ENCODE peak calls at places on chromosomes 12 and 14, in seven cellular contexts. One of them, this sample, is unnamed. For H3K9me3 and H3K4me1, the result is how much of the 10 kb centered on the place peaks cover.

GRCh38 chr12:5442251-5443006 is 10.5 kb downstream of the NTF3 start:
- DNase-seq in uterus: no peak
- DNase-seq in Caco-2: peak
- DNase-seq in cardiac muscle cell: peak
- DNase-seq in heart left ventricle: no peak
- DNase-seq in effector memory CD4-positive, alpha-beta T cell: no peak
- DNase-seq in lung: no peak
- DNase-seq in this sample: no peak

GRCh38 chr14:83257466-83258439 is 1724.1 kb upstream of the SEL1L start:
- DNase-seq in Caco-2: no peak
- DNase-seq in effector memory CD4-positive, alpha-beta T cell: no peak
- DNase-seq in heart left ventricle: no peak
- DNase-seq in cardiac muscle cell: no peak
- DNase-seq in uterus: no peak
- DNase-seq in lung: no peak
- DNase-seq in this sample: no peak

GRCh38 chr12:50555471-50555885 is 50.7 kb downstream of the DIP2B start:
- DNase-seq in heart left ventricle: no peak
- DNase-seq in uterus: no peak
- DNase-seq in effector memory CD4-positive, alpha-beta T cell: no peak
- DNase-seq in cardiac muscle cell: no peak
- DNase-seq in lung: no peak
- DNase-seq in Caco-2: no peak
- DNase-seq in this sample: no peak

GRCh38 chr14:24790196-24790595 is 156.2 kb upstream of the GZMB start:
- DNase-seq in uterus: no peak
- DNase-seq in Caco-2: no peak
- DNase-seq in effector memory CD4-positive, alpha-beta T cell: no peak
- DNase-seq in heart left ventricle: no peak
- DNase-seq in lung: no peak
- DNase-seq in cardiac muscle cell: no peak
- DNase-seq in this sample: no peak

GRCh38 chr14:92093320-92093719 is 13.1 kb downstream of the ATXN3 start:
- DNase-seq in cardiac muscle cell: no peak
- DNase-seq in lung: no peak
- DNase-seq in Caco-2: no peak
- DNase-seq in effector memory CD4-positive, alpha-beta T cell: no peak
- DNase-seq in uterus: no peak
- DNase-seq in heart left ventricle: no peak
- DNase-seq in this sample: no peak

GRCh38 chr12:13362260-13362841 is 165.8 kb downstream of the EMP1 start:
- DNase-seq in uterus: no peak
- DNase-seq in effector memory CD4-positive, alpha-beta T cell: no peak
- DNase-seq in Caco-2: peak
- DNase-seq in heart left ventricle: peak
- DNase-seq in lung: peak
- DNase-seq in cardiac muscle cell: peak
- DNase-seq in this sample: peak

GRCh38 chr12:102631274-102631673 is 150.9 kb upstream of the IGF1 start:
- DNase-seq in Caco-2: no peak
- DNase-seq in cardiac muscle cell: peak
- DNase-seq in lung: no peak
- DNase-seq in heart left ventricle: no peak
- DNase-seq in effector memory CD4-positive, alpha-beta T cell: no peak
- DNase-seq in uterus: no peak
- DNase-seq in this sample: peak

GRCh38 chr14:40417777-40418401 is 985.7 kb upstream of the FBXO33 start:
- DNase-seq in uterus: no peak
- DNase-seq in Caco-2: peak
- DNase-seq in cardiac muscle cell: peak
- DNase-seq in heart left ventricle: no peak
- DNase-seq in effector memory CD4-positive, alpha-beta T cell: no peak
- DNase-seq in lung: no peak
- DNase-seq in this sample: no peak

GRCh38 chr12:22738945-22739344 is 114.0 kb downstream of the ETNK1 start:
- DNase-seq in Caco-2: no peak
- DNase-seq in cardiac muscle cell: no peak
- DNase-seq in uterus: no peak
- DNase-seq in effector memory CD4-positive, alpha-beta T cell: no peak
- DNase-seq in heart left ventricle: no peak
- DNase-seq in lung: no peak
- DNase-seq in this sample: no peak

GRCh38 chr14:21039585-21040369 is 2.4 kb upstream of the RNASE7 start:
- DNase-seq in Caco-2: peak
- DNase-seq in heart left ventricle: peak
- DNase-seq in uterus: peak
- DNase-seq in lung: no peak
- DNase-seq in effector memory CD4-positive, alpha-beta T cell: no peak
- DNase-seq in cardiac muscle cell: peak
- DNase-seq in this sample: peak

GRCh38 chr14:36791402-36791801 is 129.7 kb downstream of the PAX9 start:
- DNase-seq in effector memory CD4-positive, alpha-beta T cell: no peak
- DNase-seq in Caco-2: no peak
- DNase-seq in uterus: no peak
- DNase-seq in cardiac muscle cell: no peak
- DNase-seq in heart left ventricle: no peak
- DNase-seq in lung: no peak
- DNase-seq in this sample: no peak

GRCh38 chr12:41531147-41531829 is 343.2 kb downstream of the PDZRN4 start:
- DNase-seq in Caco-2: no peak
- DNase-seq in lung: no peak
- DNase-seq in cardiac muscle cell: peak
- DNase-seq in effector memory CD4-positive, alpha-beta T cell: no peak
- DNase-seq in heart left ventricle: peak
- DNase-seq in uterus: peak
- DNase-seq in this sample: no peak

GRCh38 chr14:29236848-29237247 is 470.3 kb downstream of the FOXG1 start:
- DNase-seq in cardiac muscle cell: peak
- DNase-seq in Caco-2: no peak
- DNase-seq in lung: no peak
- DNase-seq in uterus: no peak
- DNase-seq in effector memory CD4-positive, alpha-beta T cell: no peak
- DNase-seq in heart left ventricle: no peak
- DNase-seq in this sample: no peak

GRCh38 chr14:29242755-29243340 is 476.3 kb downstream of the FOXG1 start:
- DNase-seq in effector memory CD4-positive, alpha-beta T cell: no peak
- DNase-seq in lung: no peak
- DNase-seq in uterus: no peak
- DNase-seq in Caco-2: no peak
- DNase-seq in heart left ventricle: no peak
- DNase-seq in cardiac muscle cell: peak
- DNase-seq in this sample: no peak

GRCh38 chr14:29236401-29236800 is 469.8 kb downstream of the FOXG1 start:
- DNase-seq in uterus: no peak
- DNase-seq in effector memory CD4-positive, alpha-beta T cell: no peak
- DNase-seq in cardiac muscle cell: no peak
- DNase-seq in heart left ventricle: no peak
- DNase-seq in Caco-2: no peak
- DNase-seq in lung: no peak
- DNase-seq in this sample: no peak

GRCh38 chr14:29243355-29243754 is 476.8 kb downstream of the FOXG1 start:
- DNase-seq in cardiac muscle cell: peak
- DNase-seq in Caco-2: no peak
- DNase-seq in uterus: no peak
- DNase-seq in effector memory CD4-positive, alpha-beta T cell: no peak
- DNase-seq in heart left ventricle: no peak
- DNase-seq in lung: no peak
- DNase-seq in this sample: no peak

DNA sequence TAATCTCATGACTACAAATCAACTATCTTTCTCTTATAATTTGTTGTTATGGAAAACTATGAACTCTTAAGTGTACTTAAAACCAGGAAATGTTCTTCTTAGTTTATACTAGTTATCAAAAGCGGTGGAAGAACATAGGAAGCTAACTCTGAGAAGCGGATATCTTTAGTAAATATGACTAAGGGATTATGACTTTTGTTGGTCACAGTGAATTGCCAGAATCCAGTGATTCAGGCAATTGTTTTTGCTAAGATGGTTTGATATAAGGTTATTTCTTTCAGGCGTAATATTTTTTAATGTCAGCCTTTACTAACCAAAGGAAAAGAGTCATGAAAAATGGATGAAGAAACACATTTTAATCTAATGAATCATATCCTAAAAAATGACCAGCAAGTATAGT is 473.5 kb downstream of the FOXG1 start:
- DNase-seq in lung: no peak
- DNase-seq in effector memory CD4-positive, alpha-beta T cell: no peak
- DNase-seq in cardiac muscle cell: peak
- DNase-seq in Caco-2: no peak
- DNase-seq in uterus: no peak
- DNase-seq in heart left ventricle: no peak
- DNase-seq in this sample: peak
- H3K9me3 ChIP-seq in lung: under half
- H3K9me3 ChIP-seq in effector memory CD4-positive, alpha-beta T cell: under half
- H3K9me3 ChIP-seq in cardiac muscle cell: under half
- H3K9me3 ChIP-seq in Caco-2: under half
- H3K9me3 ChIP-seq in uterus: under half
- H3K9me3 ChIP-seq in heart left ventricle: under half
- H3K9me3 ChIP-seq in this sample: under half

GRCh38 chr14:100391777-100392176 is 68.6 kb downstream of the SLC25A47 start:
- DNase-seq in Caco-2: no peak
- DNase-seq in effector memory CD4-positive, alpha-beta T cell: no peak
- DNase-seq in cardiac muscle cell: no peak
- DNase-seq in lung: no peak
- DNase-seq in uterus: no peak
- DNase-seq in heart left ventricle: no peak
- DNase-seq in this sample: no peak

GRCh38 chr14:100391182-100391581 is 68.0 kb downstream of the SLC25A47 start:
- DNase-seq in uterus: no peak
- DNase-seq in effector memory CD4-positive, alpha-beta T cell: no peak
- DNase-seq in lung: no peak
- DNase-seq in cardiac muscle cell: no peak
- DNase-seq in Caco-2: no peak
- DNase-seq in heart left ventricle: no peak
- DNase-seq in this sample: no peak

GRCh38 chr14:100387450-100387849 is 64.3 kb downstream of the SLC25A47 start:
- DNase-seq in heart left ventricle: no peak
- DNase-seq in cardiac muscle cell: no peak
- DNase-seq in Caco-2: no peak
- DNase-seq in uterus: no peak
- DNase-seq in lung: no peak
- DNase-seq in effector memory CD4-positive, alpha-beta T cell: no peak
- DNase-seq in this sample: no peak

GRCh38 chr14:100388137-100389050 is 65.3 kb downstream of the SLC25A47 start:
- DNase-seq in effector memory CD4-positive, alpha-beta T cell: no peak
- DNase-seq in cardiac muscle cell: no peak
- DNase-seq in Caco-2: no peak
- DNase-seq in lung: no peak
- DNase-seq in heart left ventricle: no peak
- DNase-seq in uterus: no peak
- DNase-seq in this sample: no peak

DNA sequence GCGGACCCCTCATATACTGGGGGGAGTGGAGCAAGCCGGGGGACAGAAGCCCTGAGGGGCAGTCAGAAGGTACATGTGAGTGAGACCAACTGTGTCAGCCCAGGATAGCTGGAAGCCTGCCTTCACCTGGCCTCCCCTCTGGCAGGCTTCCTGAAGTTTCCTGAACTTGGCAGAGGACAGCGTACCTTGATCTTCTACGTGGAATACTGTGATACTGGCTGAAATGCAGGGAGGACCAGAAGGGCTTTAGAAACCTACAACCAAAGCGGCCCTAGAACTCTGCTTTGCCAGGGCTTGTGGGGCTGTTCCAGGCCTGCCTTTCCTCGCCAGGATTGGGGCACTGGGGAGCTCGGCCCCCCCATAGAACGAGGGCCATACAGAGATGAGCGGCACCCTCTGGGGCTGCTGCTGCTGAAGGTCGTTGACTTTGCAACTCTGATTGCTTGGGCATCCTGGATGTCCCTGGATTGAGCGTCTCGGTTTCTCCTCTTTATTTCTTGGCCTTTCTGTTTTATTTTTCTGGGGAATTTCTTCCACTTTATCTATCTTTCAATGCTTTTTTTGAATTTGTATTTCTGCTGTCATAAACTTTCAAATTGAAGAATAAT is 66.5 kb downstream of the SLC25A47 start:
- DNase-seq in heart left ventricle: no peak
- DNase-seq in cardiac muscle cell: no peak
- DNase-seq in effector memory CD4-positive, alpha-beta T cell: no peak
- DNase-seq in lung: no peak
- DNase-seq in Caco-2: no peak
- DNase-seq in uterus: no peak
- DNase-seq in this sample: no peak
- H3K4me1 ChIP-seq in heart left ventricle: under half
- H3K4me1 ChIP-seq in cardiac muscle cell: under half
- H3K4me1 ChIP-seq in effector memory CD4-positive, alpha-beta T cell: under half
- H3K4me1 ChIP-seq in lung: under half
- H3K4me1 ChIP-seq in Caco-2: under half
- H3K4me1 ChIP-seq in uterus: under half
- H3K4me1 ChIP-seq in this sample: under half

GRCh38 chr12:57126561-57126960 is 1.7 kb upstream of the LRP1 start:
- DNase-seq in uterus: no peak
- DNase-seq in cardiac muscle cell: no peak
- DNase-seq in Caco-2: no peak
- DNase-seq in lung: no peak
- DNase-seq in heart left ventricle: no peak
- DNase-seq in effector memory CD4-positive, alpha-beta T cell: no peak
- DNase-seq in this sample: no peak
- H3K4me3 ChIP-seq in uterus: no peak
- H3K4me3 ChIP-seq in cardiac muscle cell: no peak
- H3K4me3 ChIP-seq in Caco-2: peak
- H3K4me3 ChIP-seq in lung: no peak
- H3K4me3 ChIP-seq in heart left ventricle: peak
- H3K4me3 ChIP-seq in effector memory CD4-positive, alpha-beta T cell: no peak
- H3K4me3 ChIP-seq in this sample: no peak

GRCh38 chr14:38129192-38129591 is 78.5 kb upstream of the SSTR1 start:
- DNase-seq in Caco-2: no peak
- DNase-seq in uterus: no peak
- DNase-seq in lung: no peak
- DNase-seq in cardiac muscle cell: no peak
- DNase-seq in effector memory CD4-positive, alpha-beta T cell: no peak
- DNase-seq in heart left ventricle: no peak
- DNase-seq in this sample: no peak

GRCh38 chr14:38127356-38127755 is 80.3 kb upstream of the SSTR1 start:
- DNase-seq in heart left ventricle: no peak
- DNase-seq in cardiac muscle cell: no peak
- DNase-seq in Caco-2: no peak
- DNase-seq in lung: no peak
- DNase-seq in uterus: no peak
- DNase-seq in effector memory CD4-positive, alpha-beta T cell: no peak
- DNase-seq in this sample: no peak

GRCh38 chr14:38127784-38128183 is 79.9 kb upstream of the SSTR1 start:
- DNase-seq in uterus: no peak
- DNase-seq in lung: no peak
- DNase-seq in cardiac muscle cell: peak
- DNase-seq in effector memory CD4-positive, alpha-beta T cell: no peak
- DNase-seq in Caco-2: no peak
- DNase-seq in heart left ventricle: no peak
- DNase-seq in this sample: no peak

GRCh38 chr14:38128640-38129039 is 79.1 kb upstream of the SSTR1 start:
- DNase-seq in heart left ventricle: no peak
- DNase-seq in uterus: no peak
- DNase-seq in lung: no peak
- DNase-seq in cardiac muscle cell: no peak
- DNase-seq in Caco-2: no peak
- DNase-seq in effector memory CD4-positive, alpha-beta T cell: no peak
- DNase-seq in this sample: no peak

DNA sequence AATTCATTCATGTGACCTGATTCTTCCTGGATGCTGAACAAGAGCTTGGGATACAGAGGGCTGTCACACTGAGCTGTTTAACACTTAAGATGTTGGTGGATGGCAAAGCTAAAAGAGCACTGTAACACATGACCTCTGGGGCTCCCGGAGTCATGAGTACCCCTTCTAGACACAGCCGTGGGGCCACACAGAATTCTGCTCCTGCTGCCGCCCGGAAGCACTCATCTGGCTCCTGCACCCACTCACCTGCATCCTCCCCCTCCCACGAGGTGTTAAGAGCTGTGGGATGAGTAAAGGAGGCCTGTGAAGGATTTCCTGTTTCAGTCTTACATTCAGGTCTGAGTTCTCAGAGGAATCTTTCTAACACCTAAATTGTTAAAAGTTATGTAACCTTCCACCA is 78.0 kb upstream of the SSTR1 start:
- DNase-seq in Caco-2: no peak
- DNase-seq in uterus: no peak
- DNase-seq in cardiac muscle cell: no peak
- DNase-seq in heart left ventricle: no peak
- DNase-seq in effector memory CD4-positive, alpha-beta T cell: no peak
- DNase-seq in lung: no peak
- DNase-seq in this sample: no peak
- H3K9me3 ChIP-seq in Caco-2: under half
- H3K9me3 ChIP-seq in uterus: under half
- H3K9me3 ChIP-seq in cardiac muscle cell: under half
- H3K9me3 ChIP-seq in heart left ventricle: under half
- H3K9me3 ChIP-seq in effector memory CD4-positive, alpha-beta T cell: under half
- H3K9me3 ChIP-seq in lung: under half
- H3K9me3 ChIP-seq in this sample: under half

This sample was measured in osteoblast.